ENCODE peak calls at places on chromosomes 5 and 9, in four cellular contexts. X, K, V and Z are unnamed samples.

GRCh38 chr9:30362368-30362767 is 2022.1 kb upstream of the ACO1 start:
- DNase-seq in X (no peak), K (no peak), V (no peak), Z (no peak)

GRCh38 chr5:181060924-181061323 is 20.9 kb downstream of the BTNL9 start:
- DNase-seq in X (no peak), K (no peak), V (no peak), Z (no peak)

GRCh38 chr9:76338418-76338817 is 55.8 kb downstream of the RFK start:
- DNase-seq in X (no peak), K (no peak), V (no peak), Z (no peak)

GRCh38 chr9:80796662-80797426 is 892.5 kb downstream of the TLE1 start:
- DNase-seq in X (peak), K (no peak), V (no peak), Z (no peak)

GRCh38 chr9:16515879-16516289 is 354.6 kb downstream of the BNC2 start:
- DNase-seq in X (no peak), K (no peak), V (peak), Z (peak)

GRCh38 chr5:91212336-91213092 is 170.6 kb downstream of the ARRDC3 start:
- DNase-seq in X (peak), K (no peak), V (peak), Z (no peak)

GRCh38 chr9:93667006-93667405 is 90.6 kb downstream of the PHF2 start:
- DNase-seq in X (no peak), K (no peak), V (no peak), Z (no peak)

GRCh38 chr5:58133631-58134296 is 326.1 kb downstream of the PLK2 start:
- DNase-seq in X (no peak), K (no peak), V (peak), Z (peak)

GRCh38 chr9:77851862-77852602 is 179.6 kb downstream of the GNAQ start:
- DNase-seq in X (no peak), K (no peak), V (no peak), Z (peak)

GRCh38 chr9:93254806-93255519 is 71.0 kb downstream of the WNK2 start:
- DNase-seq in X (no peak), K (no peak), V (no peak), Z (no peak)

GRCh38 chr9:135612981-135613910 is 26.1 kb downstream of the GLT6D1 start:
- DNase-seq in X (no peak), K (no peak), V (no peak), Z (no peak)

GRCh38 chr9:92278117-92278516 is 15.4 kb downstream of the IARS1 start:
- DNase-seq in X (no peak), K (no peak), V (no peak), Z (no peak)

GRCh38 chr9:128294142-128294541 is 18.1 kb downstream of the SWI5 start:
- DNase-seq in X (no peak), K (no peak), V (no peak), Z (no peak)

GRCh38 chr5:65066385-65066784 is 297.7 kb downstream of the CWC27 start:
- DNase-seq in X (no peak), K (no peak), V (peak), Z (no peak)

GRCh38 chr5:74251106-74252032 is 389.2 kb downstream of the ENC1 start:
- DNase-seq in X (peak), K (no peak), V (peak), Z (peak)

GRCh38 chr9:79254900-79255651 is 316.7 kb upstream of the TLE4 start:
- DNase-seq in X (no peak), K (no peak), V (peak), Z (no peak)

GRCh38 chr5:1523793-1524480 is at the start of gene LPCAT1:
- DNase-seq in X (peak), K (peak), V (peak), Z (peak)

GRCh38 chr9:113590991-113591898 is 127.7 kb downstream of the RGS3 start:
- DNase-seq in X (peak), K (peak), V (peak), Z (peak)

GRCh38 chr9:129442791-129443511 is 177.9 kb downstream of the C9orf50 start:
- DNase-seq in X (no peak), K (no peak), V (no peak), Z (no peak)

GRCh38 chr5:69224520-69224919 is 10.2 kb upstream of the CDK7 start:
- DNase-seq in X (no peak), K (no peak), V (no peak), Z (no peak)

GRCh38 chr5:77784735-77785134 is 8.6 kb upstream of the TBCA start:
- DNase-seq in X (no peak), K (no peak), V (no peak), Z (no peak)

GRCh38 chr9:96331236-96331947 is 29.4 kb upstream of the HSD17B3 start:
- DNase-seq in X (no peak), K (no peak), V (peak), Z (no peak)

GRCh38 chr5:32094691-32095090 is 79.4 kb downstream of the GOLPH3 start:
- DNase-seq in X (no peak), K (no peak), V (no peak), Z (no peak)

GRCh38 chr5:101728933-101729332 is 567.2 kb downstream of the SLCO4C1 start:
- DNase-seq in X (no peak), K (no peak), V (peak), Z (no peak)

GRCh38 chr5:43769576-43770352 is 166.8 kb downstream of the NNT start:
- DNase-seq in X (peak), K (no peak), V (peak), Z (peak)

GRCh38 chr5:170408866-170409265 is 19.7 kb upstream of the KCNMB1 start:
- DNase-seq in X (no peak), K (no peak), V (no peak), Z (no peak)

GRCh38 chr5:67799732-67800234 is 415.8 kb upstream of the PIK3R1 start:
- DNase-seq in X (peak), K (no peak), V (peak), Z (no peak)

GRCh38 chr5:158553946-158554336 is 545.8 kb downstream of the EBF1 start:
- DNase-seq in X (no peak), K (no peak), V (no peak), Z (no peak)

GRCh38 chr5:142438573-142438972 is 113.8 kb upstream of the SPRY4 start:
- DNase-seq in X (no peak), K (no peak), V (no peak), Z (no peak)

GRCh38 chr5:119402081-119402480 is 46.3 kb downstream of the TNFAIP8 start:
- DNase-seq in X (no peak), K (no peak), V (no peak), Z (no peak)

GRCh38 chr5:174789596-174789995 is 65.2 kb downstream of the MSX2 start:
- DNase-seq in X (no peak), K (no peak), V (no peak), Z (no peak)

GRCh38 chr9:120783611-120784047 is 9.6 kb downstream of the FBXW2 start:
- DNase-seq in X (no peak), K (no peak), V (peak), Z (no peak)

GRCh38 chr5:146165469-146165868 is 17.0 kb downstream of the LARS1 start:
- DNase-seq in X (no peak), K (no peak), V (no peak), Z (no peak)

GRCh38 chr9:19408316-19408692 is 505 bp upstream of the ACER2 start:
- DNase-seq in X (peak), K (no peak), V (no peak), Z (no peak)

GRCh38 chr9:34431661-34432060 is 26.7 kb downstream of the FAM219A start:
- DNase-seq in X (no peak), K (no peak), V (no peak), Z (no peak)

GRCh38 chr9:115084157-115084556 is 33.8 kb downstream of the TNC start:
- DNase-seq in X (no peak), K (no peak), V (no peak), Z (no peak)